ENCODE peak calls at places on chromosomes 1 and 21, in five cellular contexts. C is GM06990; S is CD4-positive, alpha-beta memory T cell; D is WERI-Rb-1; E is HL-60. Q is an unnamed sample. For H3K27me3, the result is how much of the 10 kb centered on the place peaks cover.

GRCh38 chr1:229058716-229059115 is 212.2 kb upstream of the RAB4A start:
- DNase-seq in S (no peak), E (peak), C (no peak), D (no peak), Q (no peak)

GRCh38 chr1:53615101-53615500 is 123.9 kb downstream of the GLIS1 start:
- DNase-seq in D (no peak), S (no peak), E (no peak), C (no peak), Q (no peak)

GRCh38 chr1:36144413-36144812 is 4.9 kb downstream of the TRAPPC3 start:
- DNase-seq in S (no peak), D (no peak), E (no peak), C (no peak), Q (no peak)

GRCh38 chr1:155657463-155657862 is 31.1 kb downstream of the YY1AP1 start:
- DNase-seq in D (no peak), C (no peak), S (no peak), E (no peak), Q (no peak)

GRCh38 chr21:37631319-37632117 is 264.9 kb downstream of the DYRK1A start:
- DNase-seq in D (no peak), S (no peak), C (peak), E (no peak), Q (no peak)

GRCh38 chr21:31450971-31451370 is 106.9 kb upstream of the TIAM1 start:
- DNase-seq in S (no peak), C (no peak), E (no peak), D (no peak), Q (no peak)

GRCh38 chr1:34905098-34905459 is 24.4 kb downstream of the DLGAP3 start:
- DNase-seq in S (no peak), D (no peak), E (no peak), C (no peak), Q (no peak)

GRCh38 chr1:246632584-246633168 is 66.4 kb downstream of the CNST start:
- DNase-seq in D (no peak), C (no peak), S (no peak), E (no peak), Q (no peak)

GRCh38 chr1:196376648-196377295 is 231.5 kb downstream of the KCNT2 start:
- DNase-seq in D (no peak), C (no peak), E (no peak), S (no peak), Q (no peak)

GRCh38 chr1:5444365-5444890 is 547.8 kb downstream of the NPHP4 start:
- DNase-seq in S (no peak), E (no peak), C (no peak), D (no peak), Q (no peak)

GRCh38 chr1:178619523-178619922 is 105.5 kb upstream of the RALGPS2 start:
- DNase-seq in C (no peak), S (no peak), D (no peak), E (no peak), Q (no peak)

GRCh38 chr1:6359568-6360496 is 33.7 kb downstream of the ACOT7 start:
- DNase-seq in S (peak), D (peak), E (peak), C (peak), Q (peak)

GRCh38 chr1:228417471-228418203 is 976 bp upstream of the TRIM17 start:
- DNase-seq in D (no peak), E (no peak), S (no peak), C (no peak), Q (peak)

GRCh38 chr21:38668501-38668900 is 137.2 kb upstream of the ETS2 start:
- DNase-seq in S (no peak), C (no peak), E (no peak), D (no peak), Q (no peak)

DNA sequence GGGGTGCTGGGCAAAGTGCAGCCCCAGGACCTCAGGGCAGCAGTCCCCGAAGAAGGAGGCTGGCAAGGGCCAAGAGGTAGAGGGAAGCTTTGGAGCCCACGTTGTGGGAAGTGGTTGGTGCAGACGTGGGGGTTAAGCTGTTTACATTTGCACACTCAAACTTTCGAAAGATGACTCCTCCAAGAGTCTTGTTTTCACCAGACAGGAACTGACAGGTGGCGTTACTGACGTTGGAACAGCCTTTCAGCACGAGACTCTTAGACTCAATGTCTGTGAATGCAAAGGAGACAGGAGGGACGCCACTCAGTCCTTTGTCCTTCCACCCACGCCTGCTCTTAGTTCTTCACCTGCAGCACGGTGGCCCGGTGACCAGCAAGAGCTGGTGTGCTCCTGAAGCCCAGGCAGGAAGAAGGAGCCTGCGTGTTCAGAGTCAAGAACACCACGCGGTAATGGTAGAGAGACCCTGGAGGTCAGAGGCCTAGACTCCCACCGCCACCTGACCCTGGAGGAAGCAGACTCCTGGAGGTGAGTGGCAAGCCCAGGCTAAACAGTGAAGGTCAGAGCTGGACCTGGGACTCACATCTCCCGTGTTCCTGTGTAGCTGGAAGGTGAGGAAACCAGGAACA is 15.9 kb downstream of the LYPD8 start:
- DNase-seq in C (no peak), D (no peak), S (no peak), E (peak), Q (no peak)
- H3K27me3 ChIP-seq in C (under half), D (half or more), S (under half), E (under half), Q (under half)

DNA sequence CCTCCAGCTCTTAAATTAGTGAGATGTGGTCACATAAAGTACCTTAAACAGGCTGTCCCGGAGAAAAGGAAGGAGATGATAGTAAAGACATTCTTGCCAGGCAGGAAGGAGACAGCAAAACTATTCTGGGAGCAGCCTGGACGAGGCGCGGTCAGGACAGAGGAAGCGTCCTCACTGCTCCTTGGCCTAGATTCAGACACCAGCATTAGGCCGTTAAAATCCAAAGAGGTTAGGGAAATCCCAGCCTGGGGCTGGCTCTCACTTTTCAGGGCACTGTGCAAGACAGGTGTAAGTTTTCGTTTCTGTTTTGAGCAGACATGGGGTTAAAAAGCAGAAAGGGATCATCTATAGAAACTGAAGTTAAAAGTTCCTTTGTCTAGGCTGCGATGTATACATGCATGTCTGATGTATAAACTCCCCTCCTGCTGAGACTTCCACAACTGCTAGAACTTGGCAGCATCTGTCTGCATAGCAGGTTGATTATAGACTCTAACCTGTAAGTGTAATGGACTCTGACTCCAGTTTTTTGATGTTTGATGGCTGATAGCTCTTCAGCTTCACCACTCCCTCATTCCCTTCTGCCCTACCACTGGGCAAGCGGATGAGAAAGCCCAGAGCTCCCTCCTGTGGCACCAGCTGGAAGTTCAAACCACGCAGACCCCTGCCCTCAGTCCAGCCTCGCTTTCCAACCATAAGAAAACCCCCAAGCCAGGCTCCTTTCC is 21.5 kb downstream of the STPG1 start:
- DNase-seq in S (peak), E (no peak), D (peak), C (peak), Q (peak)
- H3K4me3 ChIP-seq in S (no peak), E (no peak), D (no peak), C (peak), Q (peak)

DNA sequence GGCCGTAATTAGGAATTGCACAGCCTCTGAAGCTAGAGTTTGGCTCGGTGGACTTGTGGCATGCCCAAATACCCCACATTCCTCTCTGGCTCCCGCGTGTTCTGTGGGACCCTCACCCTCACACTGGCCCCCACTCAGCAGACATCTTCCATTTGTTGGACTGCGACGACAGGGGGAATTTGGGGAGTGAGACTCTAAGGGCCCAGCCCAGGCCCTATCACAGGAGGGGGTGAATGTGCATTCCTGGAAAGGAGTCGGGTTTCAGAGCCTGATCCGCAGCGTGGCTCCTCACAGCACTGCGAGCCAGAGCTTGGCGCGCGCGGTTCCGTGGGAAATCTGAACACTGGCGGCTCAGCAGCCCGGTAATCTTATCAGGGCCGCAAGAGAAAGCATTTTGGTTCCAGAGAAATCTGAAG is 5.2 kb downstream of the RCSD1 start:
- DNase-seq in C (no peak), E (no peak), D (peak), S (no peak), Q (no peak)
- H3K27me3 ChIP-seq in C (under half), E (under half), D (under half), S (under half), Q (under half)

GRCh38 chr1:27084107-27084506 is 70.8 kb downstream of the SLC9A1 start:
- DNase-seq in C (no peak), D (no peak), E (no peak), S (no peak), Q (no peak)
- H3K4me3 ChIP-seq in C (no peak), D (no peak), E (no peak), S (no peak), Q (no peak)

DNA sequence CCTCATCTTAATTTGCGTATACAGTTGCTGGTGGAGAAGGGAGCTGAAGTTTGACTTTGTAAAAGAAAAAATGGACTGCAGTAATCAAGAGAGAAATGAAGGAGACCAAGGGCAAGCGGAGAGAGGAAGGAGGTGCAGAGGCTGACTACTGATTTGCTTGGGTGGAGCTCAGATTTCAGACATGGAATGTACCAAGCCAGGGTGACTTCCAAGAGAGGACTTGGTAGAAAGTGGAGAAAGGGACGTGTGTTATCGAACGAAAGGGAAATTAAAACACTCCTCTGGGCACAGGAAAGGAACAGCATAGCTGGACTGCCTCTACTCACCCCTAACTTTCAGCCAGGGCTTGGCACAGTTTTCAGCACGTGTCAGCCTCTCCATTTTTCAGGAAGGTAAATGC is 15.1 kb upstream of the HEATR1 start:
- DNase-seq in C (no peak), D (no peak), E (no peak), S (no peak), Q (no peak)
- H3K27me3 ChIP-seq in C (under half), D (under half), E (under half), S (under half), Q (under half)

GRCh38 chr1:67947114-67947513 is 103.3 kb downstream of the DIRAS3 start:
- DNase-seq in E (no peak), D (no peak), C (no peak), S (no peak), Q (no peak)
- H3K4me3 ChIP-seq in E (no peak), D (no peak), C (no peak), S (no peak), Q (no peak)

GRCh38 chr1:159208460-159208825 is 3.8 kb downstream of the ACKR1 start:
- DNase-seq in C (no peak), D (no peak), E (no peak), S (no peak), Q (no peak)

GRCh38 chr1:159207080-159207479 is 2.4 kb downstream of the ACKR1 start:
- DNase-seq in S (no peak), C (no peak), D (no peak), E (no peak), Q (no peak)

GRCh38 chr1:159204791-159205141 is at the start of gene ACKR1:
- DNase-seq in C (no peak), E (no peak), S (no peak), D (no peak), Q (no peak)

GRCh38 chr1:159205225-159205624 is 550 bp downstream of the ACKR1 start:
- DNase-seq in E (no peak), D (no peak), S (no peak), C (no peak), Q (no peak)

DNA sequence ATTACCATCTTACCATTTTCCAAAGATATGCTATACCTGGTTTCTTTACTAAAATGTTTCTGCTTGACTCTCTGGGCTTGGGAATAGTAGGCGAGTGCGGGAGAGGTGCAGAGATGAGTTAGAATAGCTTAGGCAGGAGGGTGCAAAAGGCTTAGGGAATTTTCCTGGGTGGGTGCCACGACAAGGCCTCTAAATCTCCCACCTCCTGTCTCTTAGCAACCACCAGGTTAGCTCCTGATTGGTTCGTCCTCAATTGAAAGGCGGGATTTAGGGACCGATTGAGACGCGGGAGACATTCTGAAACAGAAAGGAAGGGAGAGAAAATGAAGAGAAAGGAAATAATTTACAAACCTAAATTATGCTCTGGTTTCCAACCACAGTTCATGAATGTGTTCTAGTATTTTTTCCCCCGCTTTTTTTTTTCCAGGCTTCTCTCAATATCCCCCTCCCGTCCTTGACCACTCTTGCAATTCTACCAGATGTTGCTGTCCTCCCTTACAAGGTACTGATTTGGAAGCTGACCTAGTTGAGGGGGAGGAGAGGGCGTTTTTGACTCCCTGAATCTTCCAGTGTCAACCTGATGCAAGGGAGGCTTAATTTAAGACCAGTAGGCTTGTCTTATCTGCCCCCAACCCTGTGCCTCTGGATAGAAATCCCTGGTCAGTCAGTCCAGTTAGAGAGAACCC is 3.2 kb downstream of the ACKR1 start:
- DNase-seq in D (no peak), C (no peak), S (no peak), E (no peak), Q (no peak)
- H3K27me3 ChIP-seq in D (half or more), C (under half), S (under half), E (under half), Q (under half)

Q was measured in CD4-positive, CD25-positive, alpha-beta regulatory T cell.